ENCODE peak calls at places on chromosomes 13 and 19, in six cellular contexts. K, B, N, Z, R and X are unnamed samples.

GRCh38 chr19:57152921-57153320 is 7.9 kb upstream of the ZIM3 start:
- DNase-seq in K (no peak), B (no peak), N (no peak), Z (no peak), R (no peak), X (no peak)

GRCh38 chr13:45691667-45692066 is 10.5 kb upstream of the CBY2 start:
- DNase-seq in K (no peak), B (no peak), N (no peak), Z (no peak), R (no peak), X (no peak)

GRCh38 chr19:46021531-46022041 is 1.3 kb downstream of the PGLYRP1 start:
- DNase-seq in K (peak), B (no peak), N (no peak), Z (no peak), R (no peak), X (no peak)

GRCh38 chr19:2391118-2391725 is 31.2 kb downstream of the TMPRSS9 start:
- DNase-seq in K (peak), B (no peak), N (peak), Z (peak), R (no peak), X (peak)

GRCh38 chr13:109209526-109209925 is 576.9 kb downstream of the IRS2 start:
- DNase-seq in K (no peak), B (no peak), N (no peak), Z (no peak), R (no peak), X (no peak)

GRCh38 chr19:12065100-12065538 is 588 bp downstream of the ZNF844 start:
- DNase-seq in K (peak), B (peak), N (peak), Z (peak), R (no peak), X (peak)

GRCh38 chr13:50393641-50394040 is 378.4 kb downstream of the KCNRG start:
- DNase-seq in K (peak), B (no peak), N (peak), Z (no peak), R (no peak), X (no peak)

GRCh38 chr19:51097166-51097736 is 11.0 kb downstream of the CTU1 start:
- DNase-seq in K (peak), B (no peak), N (peak), Z (peak), R (peak), X (peak)

GRCh38 chr19:1026189-1027019 is at the start of gene CNN2:
- DNase-seq in K (peak), B (peak), N (peak), Z (peak), R (peak), X (peak)

GRCh38 chr19:8158411-8159074 is 9.2 kb upstream of the FBN3 start:
- DNase-seq in K (peak), B (no peak), N (peak), Z (peak), R (peak), X (peak)

GRCh38 chr13:98511435-98511834 is 65.5 kb downstream of the STK24 start:
- DNase-seq in K (no peak), B (no peak), N (no peak), Z (no peak), R (no peak), X (no peak)

GRCh38 chr13:49441846-49442245 is 2.0 kb downstream of the CAB39L start:
- DNase-seq in K (no peak), B (no peak), N (no peak), Z (no peak), R (no peak), X (no peak)

GRCh38 chr19:16161848-16162247 is 11.5 kb downstream of the CIB3 start:
- DNase-seq in K (no peak), B (no peak), N (no peak), Z (no peak), R (no peak), X (no peak)

GRCh38 chr13:45446181-45446580 is 18.6 kb upstream of the COG3 start:
- DNase-seq in K (no peak), B (no peak), N (no peak), Z (no peak), R (no peak), X (no peak)

GRCh38 chr13:47215741-47216140 is 318.9 kb upstream of the HTR2A start:
- DNase-seq in K (no peak), B (no peak), N (no peak), Z (no peak), R (no peak), X (no peak)

GRCh38 chr13:99086869-99087129 is 108.9 kb upstream of the DOCK9 start:
- DNase-seq in K (no peak), B (no peak), N (no peak), Z (no peak), R (no peak), X (no peak)

GRCh38 chr13:49098198-49098597 is 121.9 kb upstream of the MLNR start:
- DNase-seq in K (no peak), B (no peak), N (no peak), Z (no peak), R (no peak), X (no peak)

GRCh38 chr19:46967578-46968018 is 52.0 kb upstream of the NPAS1 start:
- DNase-seq in K (no peak), B (peak), N (peak), Z (no peak), R (no peak), X (no peak)

GRCh38 chr13:110187501-110188161 is 119.3 kb downstream of the COL4A1 start:
- DNase-seq in K (no peak), B (no peak), N (no peak), Z (no peak), R (no peak), X (no peak)

GRCh38 chr19:495440-496332 is 600 bp upstream of the MADCAM1 start:
- DNase-seq in K (peak), B (no peak), N (peak), Z (no peak), R (no peak), X (peak)

GRCh38 chr13:78131811-78132210 is 213.2 kb upstream of the EDNRB start:
- DNase-seq in K (no peak), B (no peak), N (no peak), Z (no peak), R (no peak), X (no peak)

GRCh38 chr13:98441056-98441676 is 135.7 kb downstream of the STK24 start:
- DNase-seq in K (no peak), B (no peak), N (no peak), Z (no peak), R (no peak), X (no peak)

GRCh38 chr13:80109313-80109712 is 231.6 kb downstream of the SPRY2 start:
- DNase-seq in K (no peak), B (no peak), N (no peak), Z (no peak), R (no peak), X (no peak)

GRCh38 chr13:49635599-49636433 is 7.5 kb downstream of the ARL11 start:
- DNase-seq in K (no peak), B (no peak), N (no peak), Z (no peak), R (no peak), X (no peak)

GRCh38 chr13:58843567-58843966 is 1212.0 kb downstream of the PCDH17 start:
- DNase-seq in K (no peak), B (no peak), N (no peak), Z (no peak), R (no peak), X (no peak)
- TF ChIP-seq CTCF in K (no peak), B (no peak), N (no peak), Z (no peak), R (no peak), X (no peak)

GRCh38 chr19:44574201-44574950 is 39.0 kb upstream of the IGSF23 start:
- DNase-seq in K (no peak), B (no peak), N (no peak), Z (no peak), R (no peak), X (no peak)

GRCh38 chr19:44579663-44580365 is 33.5 kb upstream of the IGSF23 start:
- DNase-seq in K (no peak), B (no peak), N (no peak), Z (no peak), R (no peak), X (no peak)

GRCh38 chr19:44577566-44577874 is 35.8 kb upstream of the IGSF23 start:
- DNase-seq in K (no peak), B (no peak), N (no peak), Z (no peak), R (no peak), X (no peak)

GRCh38 chr19:44575116-44575700 is 38.2 kb upstream of the IGSF23 start:
- DNase-seq in K (no peak), B (no peak), N (no peak), Z (no peak), R (no peak), X (no peak)

DNA sequence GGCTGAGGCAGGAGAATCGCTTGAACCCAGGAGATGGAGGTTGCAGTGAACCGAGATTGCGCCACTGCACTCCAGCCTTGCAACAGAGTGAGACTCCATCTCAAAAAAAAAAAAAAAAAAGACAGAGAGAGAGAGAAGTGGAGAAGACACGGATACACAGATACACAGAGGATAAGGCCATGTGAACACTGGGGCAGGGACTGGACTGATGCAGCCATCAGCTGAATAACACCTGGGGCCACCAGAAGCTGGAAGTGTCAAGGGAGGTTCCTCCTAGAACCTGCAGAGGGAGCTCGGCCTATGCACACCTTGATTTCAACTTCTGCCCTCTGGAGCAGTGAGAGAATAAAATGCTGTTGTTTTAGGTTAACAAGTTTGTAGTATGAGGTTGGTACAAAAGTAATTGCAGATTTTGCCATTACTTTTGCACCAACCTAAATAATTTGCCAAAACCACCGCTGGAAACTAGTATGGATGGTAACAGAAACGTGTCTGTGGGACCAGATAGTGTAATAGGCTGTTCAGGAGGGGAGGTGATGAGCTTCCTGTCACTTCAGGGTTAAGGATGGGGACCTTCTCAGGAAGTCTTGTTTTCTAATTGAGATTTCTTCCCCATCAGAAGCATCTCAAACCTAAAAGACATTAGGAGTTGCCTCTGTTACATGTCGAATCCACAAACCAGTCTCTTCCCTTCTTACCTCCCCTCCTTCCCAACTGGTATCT is 36.4 kb upstream of the IGSF23 start:
- DNase-seq in K (peak), B (no peak), N (no peak), Z (no peak), R (peak), X (peak)
- TF ChIP-seq CTCF in K (peak), B (no peak), N (peak), Z (peak), R (peak), X (peak)

DNA sequence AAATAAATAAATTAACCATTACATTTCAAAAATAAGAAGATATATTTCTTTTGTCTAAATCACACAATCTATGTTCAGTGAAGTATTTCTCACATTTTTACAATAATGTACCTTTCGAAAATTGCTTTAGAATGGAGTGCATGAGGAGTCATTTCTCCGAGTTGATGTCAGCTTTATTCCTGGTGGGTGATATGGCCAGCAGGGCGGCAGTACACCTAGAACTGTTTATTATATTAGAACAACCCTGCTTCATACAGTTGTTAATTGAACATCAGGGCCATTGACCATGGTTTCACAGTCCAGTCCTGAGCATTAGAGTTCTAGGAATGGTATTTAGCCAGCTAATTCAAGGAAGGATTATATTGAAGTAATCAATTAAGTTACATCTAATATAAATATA is 696.3 kb upstream of the SLC10A2 start:
- DNase-seq in K (no peak), B (no peak), N (no peak), Z (no peak), R (no peak), X (no peak)
- TF ChIP-seq CTCF in K (no peak), B (no peak), N (no peak), Z (peak), R (no peak), X (no peak)

GRCh38 chr19:3575260-3575741 is 2.6 kb downstream of the HMG20B start:
- DNase-seq in K (peak), B (no peak), N (peak), Z (no peak), R (no peak), X (no peak)
- TF ChIP-seq CTCF in K (peak), B (no peak), N (no peak), Z (peak), R (no peak), X (peak)

GRCh38 chr19:6259312-6259861 is 20.4 kb downstream of the MLLT1 start:
- DNase-seq in K (no peak), B (no peak), N (no peak), Z (no peak), R (no peak), X (no peak)

GRCh38 chr19:6261883-6262282 is 17.9 kb downstream of the MLLT1 start:
- DNase-seq in K (no peak), B (no peak), N (no peak), Z (no peak), R (no peak), X (peak)

GRCh38 chr19:6260376-6260775 is 19.4 kb downstream of the MLLT1 start:
- DNase-seq in K (no peak), B (no peak), N (no peak), Z (no peak), R (no peak), X (peak)

GRCh38 chr19:6262519-6262918 is 17.3 kb downstream of the MLLT1 start:
- DNase-seq in K (no peak), B (no peak), N (no peak), Z (no peak), R (no peak), X (peak)

GRCh38 chr19:6260912-6261636 is 18.7 kb downstream of the MLLT1 start:
- DNase-seq in K (peak), B (no peak), N (peak), Z (no peak), R (no peak), X (peak)
- TF ChIP-seq CTCF in K (peak), B (peak), N (peak), Z (peak), R (no peak), X (peak)

GRCh38 chr19:28841531-28841930 is 371.4 kb downstream of the UQCRFS1 start:
- DNase-seq in K (no peak), B (no peak), N (no peak), Z (no peak), R (no peak), X (no peak)
- TF ChIP-seq CTCF in K (no peak), B (no peak), N (no peak), Z (no peak), R (no peak), X (no peak)